ENCODE peak calls at places on chromosomes 6 and 20, in five cellular contexts. H is astrocyte, W is neural crest cell, A is cardiac fibroblast, V is foreskin fibroblast. E is an unnamed sample.

GRCh38 chr6:4727671-4728435 is 48.4 kb upstream of the CDYL start:
- DNase-seq in V (no peak), W (no peak), A (peak; percentile 8), H (peak; percentile 12), E (no peak)

GRCh38 chr6:144689503-144690040 is 404.4 kb downstream of the UTRN start:
- DNase-seq in W (no peak), H (no peak), V (no peak), A (no peak), E (no peak)

GRCh38 chr6:100117680-100118079 is 123.7 kb upstream of the MCHR2 start:
- DNase-seq in W (no peak), A (no peak), H (no peak), V (no peak), E (no peak)

GRCh38 chr20:4999788-5000187 is 1.5 kb downstream of the SLC23A2 start:
- DNase-seq in A (no peak), H (no peak), V (no peak), W (no peak), E (no peak)

GRCh38 chr6:76840025-76840745 is 623.1 kb downstream of the HTR1B start:
- DNase-seq in A (no peak), H (no peak), W (no peak), V (no peak), E (no peak)

GRCh38 chr6:7463785-7464184 is 74.2 kb downstream of the RIOK1 start:
- DNase-seq in W (no peak), H (no peak), V (peak; percentile 28), A (peak; percentile 41), E (no peak)

GRCh38 chr6:52509281-52510212 is 67.3 kb downstream of the TRAM2 start:
- DNase-seq in W (no peak), A (peak; percentile 51), H (peak; percentile 36), V (no peak), E (no peak)

GRCh38 chr6:85354761-85355618 is 94.9 kb upstream of the NT5E start:
- DNase-seq in V (peak; percentile 74), A (peak; percentile 80), W (peak; percentile 63), H (peak; percentile 22), E (no peak)

GRCh38 chr6:117306227-117306784 is 40.9 kb downstream of the VGLL2 start:
- DNase-seq in W (no peak), V (no peak), A (no peak), H (no peak), E (no peak)

GRCh38 chr20:57953638-57954037 is 243.8 kb upstream of the PMEPA1 start:
- DNase-seq in V (peak; percentile 8), A (no peak), W (no peak), H (peak; percentile 72), E (no peak)

GRCh38 chr6:151437401-151437800 is 14.5 kb downstream of the RMND1 start:
- DNase-seq in H (peak; percentile 40), W (no peak), V (no peak), A (peak; percentile 28), E (no peak)

GRCh38 chr20:19275630-19276071 is 63.2 kb downstream of the SLC24A3 start:
- DNase-seq in H (no peak), A (peak; percentile 57), V (peak; percentile 54), W (no peak), E (no peak)

GRCh38 chr20:36792422-36792821 is 18.9 kb upstream of the DSN1 start:
- DNase-seq in H (peak; percentile 69), V (peak; percentile 67), W (no peak), A (peak; percentile 74), E (no peak)

GRCh38 chr6:23180504-23181293 is 611.3 kb downstream of the HDGFL1 start:
- DNase-seq in H (peak; percentile 86), W (peak; percentile 5), V (peak; percentile 84), A (peak; percentile 92), E (no peak)

GRCh38 chr20:22582386-22582959 is 1.9 kb downstream of the FOXA2 start:
- DNase-seq in A (no peak), V (no peak), H (no peak), W (no peak), E (no peak)

GRCh38 chr6:408599-409102 is 17.1 kb downstream of the IRF4 start:
- DNase-seq in W (peak; percentile 49), V (no peak), A (peak; percentile 46), H (peak; percentile 16), E (no peak)

DNA sequence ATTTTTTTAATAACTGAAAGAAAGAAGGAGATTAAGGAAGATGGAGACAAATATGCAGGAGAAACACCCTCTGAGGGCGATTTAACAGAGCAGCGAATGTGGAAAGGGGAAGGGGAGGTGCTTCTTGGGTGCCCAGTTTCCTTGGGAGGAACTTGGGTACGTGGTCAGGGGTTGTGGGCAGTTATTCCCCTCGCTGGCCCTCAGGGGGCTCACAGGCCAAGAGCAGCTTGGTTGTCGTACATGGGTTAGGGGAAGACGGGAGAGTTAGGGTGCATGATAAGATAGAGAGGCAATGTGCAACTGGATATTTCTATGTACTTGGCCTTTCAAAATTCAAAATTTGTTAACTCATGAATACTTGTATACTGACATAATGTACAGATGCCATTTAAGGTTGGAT is 7.0 kb upstream of the TUBB2A start:
- DNase-seq in A (no peak), H (no peak), V (no peak), W (no peak), E (no peak)
- TF ChIP-seq CTCF in A (no peak), H (no peak), V (no peak), W (no peak), E (no peak)

GRCh38 chr6:128929869-128930268 is 46.9 kb downstream of the LAMA2 start:
- DNase-seq in V (no peak), W (no peak), H (no peak), A (no peak), E (peak; percentile 80)

GRCh38 chr6:128932061-128932460 is 49.1 kb downstream of the LAMA2 start:
- DNase-seq in W (no peak), A (peak; percentile 23), V (peak; percentile 47), H (no peak), E (no peak)
- TF ChIP-seq CTCF in W (no peak), A (no peak), V (no peak), H (no peak), E (no peak)

DNA sequence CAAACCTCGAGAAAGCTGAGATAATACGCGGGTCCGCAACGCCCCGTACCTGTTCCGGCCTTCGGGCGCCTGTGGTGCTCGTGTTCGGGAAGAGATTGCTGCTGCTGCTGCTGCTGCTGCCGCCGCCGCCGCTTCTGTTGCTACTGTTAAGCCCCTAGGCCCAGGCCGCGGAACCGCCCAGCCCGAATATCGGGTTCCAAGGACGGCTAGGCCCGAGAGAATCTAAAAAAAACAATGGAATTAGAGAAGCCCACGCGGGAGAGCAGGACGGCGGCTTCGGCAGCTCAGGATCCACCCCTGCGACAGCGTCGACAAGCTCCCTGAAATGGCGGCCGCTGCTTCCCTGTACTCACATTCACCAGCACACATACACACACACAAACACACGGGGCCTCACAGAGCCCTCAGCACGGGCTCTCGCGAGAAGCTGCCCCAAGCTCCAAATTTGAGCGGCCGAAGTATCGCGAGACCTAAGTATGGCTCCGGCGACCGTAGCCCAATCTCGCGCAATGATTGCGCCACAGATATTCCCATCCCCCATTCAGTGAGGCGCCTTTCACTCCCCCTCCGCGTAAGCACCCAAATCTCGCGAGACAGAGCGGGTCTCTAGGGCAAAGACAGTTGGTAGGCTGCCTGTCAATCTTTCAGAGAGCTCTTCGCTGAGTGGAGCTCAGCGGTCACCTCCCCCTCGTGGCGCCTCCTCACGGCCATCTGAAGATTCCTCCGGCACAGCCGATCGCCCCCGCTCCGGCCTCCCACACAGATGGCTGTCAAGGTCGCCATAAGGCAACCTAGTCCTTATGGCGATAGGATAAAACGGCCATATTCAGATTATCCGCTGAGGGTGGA is at the start of gene RBM39:
- DNase-seq in A (peak; percentile 100), W (peak; percentile 99), H (peak; percentile 98), V (peak; percentile 100), E (peak; percentile 99)
- TF ChIP-seq CTCF in A (peak; percentile 48), W (peak; percentile 49), H (peak; percentile 8), V (peak; percentile 42), E (peak; percentile 72)

DNA sequence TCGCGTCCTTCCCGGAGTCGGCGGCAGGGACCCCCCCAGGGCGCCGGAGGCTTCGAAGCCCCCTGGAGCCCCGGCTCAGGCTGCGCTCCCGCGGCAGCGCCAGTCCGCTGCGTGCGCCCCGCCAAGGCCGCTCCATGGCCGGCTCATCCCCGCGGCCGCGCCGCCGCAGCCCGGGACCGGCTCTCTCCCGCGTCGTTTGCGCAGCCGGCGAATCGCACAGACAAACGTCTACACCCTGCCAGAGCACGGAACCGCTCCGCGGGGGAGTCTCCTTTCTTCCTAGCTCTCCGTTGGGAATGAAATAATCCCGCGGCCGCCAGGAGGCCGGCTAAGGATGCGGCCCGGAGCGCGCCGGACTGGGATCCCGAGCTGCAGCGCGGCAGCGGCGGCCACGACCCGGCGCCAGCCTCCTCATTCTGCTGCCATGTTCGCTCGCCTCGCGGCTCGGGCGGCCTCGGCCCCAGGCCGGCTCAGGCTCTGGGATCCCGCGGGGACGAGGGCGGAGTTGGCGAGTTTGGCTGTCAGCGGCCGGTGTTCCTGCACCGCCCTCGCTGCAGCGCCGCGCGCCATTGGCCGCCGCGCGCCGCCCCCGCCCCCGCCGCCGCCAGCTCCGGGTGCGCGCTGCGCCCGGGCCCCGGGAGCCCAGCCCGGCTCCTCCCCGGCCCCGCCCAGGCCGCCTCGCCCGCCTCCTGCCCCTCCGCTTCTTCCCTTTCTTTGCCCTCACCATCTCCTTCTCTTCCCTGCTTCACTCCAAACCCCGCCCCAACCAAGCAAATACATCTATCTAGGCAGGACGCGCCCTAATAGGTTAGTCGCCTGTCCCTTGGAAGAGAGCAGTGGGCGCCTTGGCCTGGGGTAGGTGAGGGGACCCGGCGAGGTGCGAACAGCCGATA is at the start of gene GFOD1:
- DNase-seq in W (peak; percentile 70), A (peak; percentile 90), V (peak; percentile 85), H (peak; percentile 74), E (no peak)
- TF ChIP-seq CTCF in W (peak; percentile 52), A (peak; percentile 23), V (no peak), H (no peak), E (peak; percentile 69)

GRCh38 chr20:24783631-24784492 is 165.2 kb upstream of the CST7 start:
- DNase-seq in W (no peak), H (no peak), V (no peak), A (no peak), E (peak; percentile 59)
- TF ChIP-seq CTCF in W (peak; percentile 19), H (no peak), V (no peak), A (no peak), E (no peak)

DNA sequence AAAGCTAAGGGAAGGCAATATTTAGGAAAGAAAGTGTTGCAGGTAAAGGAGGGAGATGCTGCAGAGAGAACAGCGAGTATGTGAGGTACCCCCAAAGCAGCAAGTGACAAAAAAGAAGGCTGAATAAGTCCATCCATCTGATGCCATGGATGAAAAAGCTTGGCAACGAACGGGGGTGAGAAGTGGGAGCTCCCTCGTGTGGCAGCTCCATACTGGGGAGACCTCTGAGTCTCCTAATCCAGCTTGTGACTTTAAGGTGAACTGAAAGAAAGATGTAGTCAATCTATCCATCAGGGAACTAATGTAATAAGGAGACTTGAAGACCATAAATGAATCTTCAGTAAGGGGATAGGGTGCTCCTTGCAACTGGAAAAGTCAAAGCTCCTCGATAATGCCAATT is 156.6 kb downstream of the OTOR start:
- DNase-seq in A (no peak), H (no peak), V (no peak), W (no peak), E (no peak)
- TF ChIP-seq CTCF in A (no peak), H (no peak), V (no peak), W (no peak), E (peak; percentile 15)

GRCh38 chr6:109445382-109445781 is 4.9 kb downstream of the SMPD2 start:
- DNase-seq in A (no peak), H (no peak), W (no peak), V (no peak), E (no peak)

GRCh38 chr6:109440325-109441068 is at the start of the genes PPIL6 and SMPD2:
- DNase-seq in H (peak; percentile 70), V (peak; percentile 90), W (peak; percentile 72), A (peak; percentile 95), E (no peak)

GRCh38 chr6:109443425-109443950 is 3.0 kb downstream of the SMPD2 start:
- DNase-seq in H (no peak), A (no peak), V (no peak), W (no peak), E (no peak)

GRCh38 chr6:109442393-109442924 is 1.9 kb downstream of the SMPD2 start:
- DNase-seq in H (no peak), A (no peak), V (no peak), W (no peak), E (no peak)

GRCh38 chr6:109441069-109441816 is 719 bp downstream of the SMPD2 start:
- DNase-seq in H (peak; percentile 36), A (peak; percentile 58), W (peak; percentile 26), V (no peak), E (no peak)
- TF ChIP-seq CTCF in H (no peak), A (peak; percentile 7), W (peak; percentile 33), V (no peak), E (peak; percentile 63)